ENCODE peak calls at places on chromosomes 7 and 10, in six cellular contexts. M is NCI-H2081 treated with DMSO at 0.1 percent for 48 hours, G is naive B cell, F is adrenal gland, C is HT1080, R is nucleus accumbens. P is an unnamed sample.

GRCh38 chr10:43922335-43923280 is 273.9 kb upstream of the ZNF32 start:
- DNase-seq in M (no peak), G (no peak), F (no peak), C (no peak), R (no peak), P (no peak)

GRCh38 chr10:128567561-128567960 is 441.3 kb upstream of the MKI67 start:
- DNase-seq in M (no peak), G (no peak), F (no peak), C (no peak), R (no peak), P (no peak)

GRCh38 chr7:2483495-2483894 is 7.3 kb upstream of the GRIFIN start:
- DNase-seq in M (no peak), G (no peak), F (no peak), C (no peak), R (no peak), P (no peak)

GRCh38 chr10:110364531-110364937 is 59.8 kb upstream of the SMNDC1 start:
- DNase-seq in M (no peak), G (no peak), F (no peak), C (peak), R (peak), P (no peak)

GRCh38 chr10:76901701-76902100 is 735.9 kb downstream of the KCNMA1 start:
- DNase-seq in M (no peak), G (no peak), F (no peak), C (no peak), R (no peak), P (no peak)

GRCh38 chr7:120991133-120991532 is 2.6 kb downstream of the CPED1 start:
- DNase-seq in M (no peak), G (no peak), F (no peak), C (no peak), R (no peak), P (no peak)

GRCh38 chr10:3625959-3626751 is 158.9 kb downstream of the KLF6 start:
- DNase-seq in M (no peak), G (no peak), F (no peak), C (peak), R (no peak), P (no peak)

GRCh38 chr7:74401137-74401859 is 52.4 kb upstream of the GTF2IRD1 start:
- DNase-seq in M (no peak), G (peak), F (peak), C (peak), R (peak), P (peak)

GRCh38 chr10:5896765-5897340 is 6.8 kb downstream of the FBH1 start:
- DNase-seq in M (no peak), G (no peak), F (no peak), C (no peak), R (no peak), P (no peak)

GRCh38 chr7:69803699-69804516 is 205.6 kb downstream of the AUTS2 start:
- DNase-seq in M (no peak), G (no peak), F (no peak), C (no peak), R (no peak), P (no peak)

GRCh38 chr7:101018271-101019167 is 1.4 kb upstream of the MUC17 start:
- DNase-seq in M (no peak), G (no peak), F (no peak), C (no peak), R (no peak), P (no peak)

P was measured in AML-193.